ENCODE peak calls at places on chromosomes 3 and 15, in six cellular contexts. A is HFFc6, V is tibial artery, O is uterus, H is cardiac muscle cell, K is endothelial cell. I is an unnamed sample.

GRCh38 chr3:41274944-41275668 is 75.8 kb downstream of the CTNNB1 start:
- DNase-seq in A (peak), V (no peak), O (no peak), H (peak), K (no peak), I (no peak)

GRCh38 chr3:125128861-125129501 is 73.2 kb upstream of the HEG1 start:
- DNase-seq in A (peak), V (no peak), O (no peak), H (peak), K (no peak), I (no peak)

GRCh38 chr3:136146981-136147729 is 49.0 kb downstream of the MSL2 start:
- DNase-seq in A (no peak), V (no peak), O (no peak), H (no peak), K (no peak), I (no peak)

GRCh38 chr15:98876461-98877369 is 130.9 kb downstream of the PGPEP1L start:
- DNase-seq in A (peak), V (no peak), O (no peak), H (no peak), K (no peak), I (no peak)

GRCh38 chr3:133254716-133255115 is 145.1 kb upstream of the BFSP2 start:
- DNase-seq in A (no peak), V (no peak), O (no peak), H (no peak), K (no peak), I (no peak)

GRCh38 chr3:28122227-28122626 is 119.2 kb upstream of the CMC1 start:
- DNase-seq in A (no peak), V (no peak), O (no peak), H (peak), K (no peak), I (no peak)

GRCh38 chr3:67647390-67647878 is 7.0 kb downstream of the SUCLG2 start:
- DNase-seq in A (peak), V (no peak), O (no peak), H (peak), K (no peak), I (no peak)

GRCh38 chr15:75696303-75696657 is 16.4 kb downstream of the CSPG4 start:
- DNase-seq in A (no peak), V (peak), O (no peak), H (no peak), K (no peak), I (no peak)

GRCh38 chr3:54223063-54223462 is 100.7 kb downstream of the CACNA2D3 start:
- DNase-seq in A (no peak), V (no peak), O (no peak), H (no peak), K (no peak), I (no peak)

GRCh38 chr15:31234815-31235214 is 91.8 kb upstream of the KLF13 start:
- DNase-seq in A (no peak), V (peak), O (no peak), H (no peak), K (no peak), I (no peak)

GRCh38 chr3:27326211-27326948 is 42.8 kb downstream of the NEK10 start:
- DNase-seq in A (peak), V (no peak), O (peak), H (peak), K (no peak), I (no peak)

GRCh38 chr3:13790376-13791219 is 89.3 kb downstream of the WNT7A start:
- DNase-seq in A (no peak), V (no peak), O (no peak), H (no peak), K (no peak), I (no peak)

GRCh38 chr3:165669502-165669901 is 167.7 kb downstream of the BCHE start:
- DNase-seq in A (no peak), V (no peak), O (no peak), H (no peak), K (no peak), I (no peak)

GRCh38 chr3:151560750-151561149 is 99.9 kb upstream of the IGSF10 start:
- DNase-seq in A (no peak), V (no peak), O (no peak), H (peak), K (no peak), I (no peak)

GRCh38 chr3:49523756-49524747 is 30.2 kb upstream of the BSN start:
- DNase-seq in A (no peak), V (no peak), O (no peak), H (no peak), K (no peak), I (no peak)

DNA sequence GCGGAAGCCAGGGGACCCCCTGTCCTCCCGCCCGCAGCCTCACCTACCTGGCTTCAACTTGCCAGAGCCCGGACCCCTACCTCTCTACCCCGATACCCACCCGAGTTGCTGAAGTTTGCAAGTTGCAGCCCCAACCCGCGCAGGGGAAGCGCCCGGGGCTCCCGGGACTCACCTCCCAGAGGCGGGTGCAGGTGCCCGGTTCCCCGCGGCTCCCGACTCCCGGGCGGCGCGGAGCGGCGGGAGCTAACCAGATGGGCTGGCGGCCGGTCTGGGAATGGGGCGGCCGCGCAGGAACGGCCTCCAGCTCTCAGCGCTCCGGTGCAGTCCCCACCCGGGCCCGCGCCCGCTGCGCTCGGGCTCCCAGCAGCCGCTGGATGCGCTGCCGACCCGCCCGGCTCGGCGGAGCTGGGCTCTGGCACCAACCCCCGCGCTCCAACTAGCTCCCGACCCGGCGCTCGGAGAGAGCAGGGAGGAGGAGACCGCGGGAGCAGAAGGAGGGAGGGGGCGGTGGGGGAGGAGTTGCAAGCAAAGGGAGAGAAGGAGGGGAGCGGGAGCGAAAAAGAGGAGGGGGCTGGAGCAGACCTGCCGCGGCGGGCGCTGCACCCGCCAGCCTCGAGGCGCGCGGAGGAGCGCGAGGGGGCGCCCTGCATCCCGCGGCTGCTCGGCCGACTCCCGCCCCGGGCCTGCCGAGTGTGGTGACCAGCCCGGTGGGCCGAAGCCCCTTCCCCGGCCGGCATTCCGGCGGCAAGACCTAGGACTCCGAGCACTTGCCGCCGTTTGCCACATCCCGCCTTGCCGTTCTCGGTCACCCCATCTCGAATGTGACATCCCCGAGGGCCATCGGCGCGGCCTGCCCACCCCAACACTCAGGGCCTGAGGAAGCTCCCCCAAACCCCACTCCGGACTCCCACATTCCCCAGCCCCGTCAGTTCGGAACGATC is at the start of gene SEMA5B:
- DNase-seq in A (no peak), V (peak), O (peak), H (peak), K (peak), I (peak)
- TF ChIP-seq CTCF in A (peak), V (peak), O (peak), H (peak), K (peak), I (peak)

GRCh38 chr3:45321607-45322391 is 66.6 kb upstream of the LARS2 start:
- DNase-seq in A (no peak), V (no peak), O (no peak), H (no peak), K (no peak), I (no peak)
- TF ChIP-seq CTCF in A (no peak), V (no peak), O (no peak), H (no peak), K (no peak), I (no peak)

GRCh38 chr3:46085421-46086082 is 58.3 kb upstream of the XCR1 start:
- DNase-seq in A (no peak), V (no peak), O (no peak), H (no peak), K (no peak), I (no peak)

GRCh38 chr3:46089237-46090011 is 62.1 kb upstream of the XCR1 start:
- DNase-seq in A (peak), V (peak), O (no peak), H (peak), K (no peak), I (no peak)

GRCh38 chr3:46086083-46086437 is 58.8 kb upstream of the XCR1 start:
- DNase-seq in A (no peak), V (no peak), O (no peak), H (no peak), K (no peak), I (no peak)

GRCh38 chr3:46090161-46090591 is 62.9 kb upstream of the XCR1 start:
- DNase-seq in A (no peak), V (no peak), O (no peak), H (no peak), K (no peak), I (no peak)

DNA sequence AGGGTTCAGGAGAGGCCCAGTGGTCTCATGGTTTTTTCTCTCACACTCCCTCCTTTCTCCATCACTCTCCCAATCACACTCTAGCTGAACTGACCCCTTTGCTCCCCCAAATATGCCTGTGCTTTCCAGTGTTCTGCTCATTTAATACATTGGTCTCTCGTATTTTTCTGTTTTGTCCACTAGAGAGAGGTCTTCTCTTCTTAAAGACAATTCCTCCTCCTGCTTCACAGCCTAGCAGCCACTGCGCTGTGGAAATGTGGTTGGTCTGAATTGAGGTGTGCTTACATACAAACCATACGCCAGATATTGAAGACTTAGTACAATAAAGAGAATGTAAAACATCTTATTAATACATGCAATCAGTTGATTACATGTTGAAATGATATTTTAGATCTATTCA is 60.6 kb upstream of the XCR1 start:
- DNase-seq in A (peak), V (no peak), O (no peak), H (peak), K (no peak), I (no peak)
- TF ChIP-seq CTCF in A (peak), V (no peak), O (no peak), H (peak), K (no peak), I (peak)

DNA sequence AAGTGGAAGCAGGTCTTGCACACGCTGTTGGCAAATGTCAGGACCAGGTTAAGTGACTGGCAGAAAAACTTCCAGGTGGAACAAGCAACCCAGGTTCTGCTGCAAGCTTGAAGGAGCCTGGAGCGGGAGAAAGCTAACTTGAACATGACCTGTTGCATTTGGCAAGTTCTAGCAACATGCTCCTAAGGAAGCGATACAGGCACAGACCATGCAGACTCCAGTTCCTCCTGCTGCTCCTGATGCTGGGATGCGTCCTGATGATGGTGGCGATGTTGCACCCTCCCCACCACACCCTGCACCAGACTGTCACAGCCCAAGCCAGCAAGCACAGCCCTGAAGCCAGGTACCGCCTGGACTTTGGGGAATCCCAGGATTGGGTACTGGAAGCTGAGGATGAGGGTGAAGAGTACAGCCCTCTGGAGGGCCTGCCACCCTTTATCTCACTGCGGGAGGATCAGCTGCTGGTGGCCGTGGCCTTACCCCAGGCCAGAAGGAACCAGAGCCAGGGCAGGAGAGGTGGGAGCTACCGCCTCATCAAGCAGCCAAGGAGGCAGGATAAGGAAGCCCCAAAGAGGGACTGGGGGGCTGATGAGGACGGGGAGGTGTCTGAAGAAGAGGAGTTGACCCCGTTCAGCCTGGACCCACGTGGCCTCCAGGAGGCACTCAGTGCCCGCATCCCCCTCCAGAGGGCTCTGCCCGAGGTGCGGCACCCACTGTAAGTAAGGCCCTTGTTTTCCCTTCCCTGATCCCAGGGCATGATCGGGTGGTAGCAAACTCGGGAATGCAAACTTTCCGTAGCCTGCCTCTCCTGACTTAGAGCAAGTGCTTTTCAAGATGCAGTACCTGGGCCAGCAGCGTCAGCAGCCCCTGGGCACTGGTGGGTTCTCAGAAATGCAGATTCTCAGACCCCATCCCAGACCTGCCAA is 759 bp downstream of the GALNT15 start:
- DNase-seq in A (no peak), V (no peak), O (no peak), H (peak), K (no peak), I (no peak)
- TF ChIP-seq CTCF in A (no peak), V (no peak), O (no peak), H (no peak), K (no peak), I (no peak)

DNA sequence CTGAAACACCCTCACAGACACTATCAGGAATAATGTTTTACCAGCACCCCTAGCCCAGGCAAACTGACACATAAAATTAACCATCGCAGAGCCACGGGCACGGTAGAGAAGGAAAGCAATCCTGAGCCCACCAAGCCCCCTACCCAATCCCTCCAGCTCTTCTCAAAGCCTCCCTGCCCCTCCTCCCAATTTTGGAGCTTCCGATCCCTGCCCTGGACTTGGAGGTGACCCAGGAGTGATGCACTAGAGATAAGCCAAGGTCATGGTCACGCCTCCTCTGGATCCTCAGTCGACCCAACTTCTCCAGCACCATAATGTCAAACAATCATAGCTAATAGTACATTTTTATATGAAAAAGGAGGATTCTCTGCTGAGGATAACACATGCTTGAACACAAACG is 188.7 kb upstream of the NSMCE3 start:
- DNase-seq in A (no peak), V (no peak), O (no peak), H (no peak), K (no peak), I (no peak)
- TF ChIP-seq CTCF in A (no peak), V (no peak), O (no peak), H (no peak), K (no peak), I (no peak)

DNA sequence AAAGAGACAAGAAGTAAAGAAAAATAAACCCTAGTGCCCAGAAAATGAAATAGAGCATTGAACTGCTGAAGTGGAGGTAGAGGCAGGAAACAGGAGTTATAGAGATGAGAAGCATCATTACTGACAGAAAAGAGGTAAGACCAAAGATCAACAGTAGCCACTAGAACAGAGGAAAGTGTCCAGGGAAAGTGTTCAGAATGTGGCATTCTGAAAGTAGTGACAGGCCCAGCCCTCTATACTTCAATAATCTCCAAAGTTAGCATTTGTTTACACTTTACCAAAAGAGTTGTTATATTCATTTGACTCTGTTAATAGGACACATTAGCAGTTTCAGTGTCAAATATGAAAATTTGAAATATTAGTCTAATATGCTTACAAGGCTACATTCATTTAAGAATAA is 727.1 kb upstream of the NECTIN3 start:
- DNase-seq in A (no peak), V (no peak), O (no peak), H (no peak), K (no peak), I (no peak)
- TF ChIP-seq CTCF in A (no peak), V (no peak), O (no peak), H (no peak), K (no peak), I (no peak)

DNA sequence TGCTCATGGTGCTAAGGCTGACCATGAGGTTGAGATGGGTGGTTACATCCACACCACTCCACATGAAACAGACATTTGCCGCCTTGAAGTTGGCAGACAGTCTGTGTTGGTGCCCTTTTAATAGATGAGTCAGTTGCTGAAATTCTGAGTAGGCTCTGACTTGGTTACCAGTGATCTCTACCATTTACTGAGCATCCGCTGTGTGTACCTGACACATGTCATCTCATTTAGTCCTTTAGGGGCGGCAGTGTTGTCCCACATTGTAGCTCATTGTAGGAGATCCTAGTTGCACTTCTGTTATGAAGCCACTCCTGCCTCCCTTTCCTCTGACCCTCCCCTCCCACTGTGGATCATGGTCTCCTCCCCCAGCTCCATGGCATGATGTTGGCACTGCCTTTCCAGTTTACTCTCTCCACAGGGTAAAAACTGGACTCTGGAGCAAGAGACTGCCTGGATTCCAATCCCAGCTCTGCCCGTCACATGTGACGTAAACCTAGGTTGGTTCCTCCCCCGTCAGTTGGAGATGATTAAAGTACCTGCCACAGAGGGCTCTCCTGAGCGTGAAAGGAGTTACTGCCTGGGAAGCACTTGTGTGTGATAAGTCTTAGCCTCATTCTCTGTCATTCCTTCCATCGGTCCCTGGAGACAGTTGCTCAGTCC is 21.6 kb downstream of the SLCO3A1 start:
- DNase-seq in A (no peak), V (no peak), O (no peak), H (no peak), K (no peak), I (no peak)
- TF ChIP-seq CTCF in A (no peak), V (no peak), O (no peak), H (no peak), K (no peak), I (no peak)

GRCh38 chr3:78978037-78978436 is 789.8 kb downstream of the ROBO1 start:
- DNase-seq in A (peak), V (no peak), O (no peak), H (peak), K (no peak), I (no peak)
- TF ChIP-seq CTCF in A (peak), V (peak), O (no peak), H (peak), K (peak), I (peak)